ENCODE peak calls at places on chromosomes 11 and 22, in nine cellular contexts. D is SK-MEL-5; W is stomach; I is globus pallidus; H is NCI-H1417; J is NCI-H2107; M is D721Med; K is head of caudate nucleus; S is naive thymus-derived CD4-positive, alpha-beta T cell. L is an unnamed sample.
A peak's percentile ranks its signal among the peaks of the same experiment; 100 is the strongest.

GRCh38 chr11:131685206-131685605 is 314.8 kb downstream of the NTM start:
- DNase-seq in D (no peak), W (no peak), I (no peak), H (no peak), J (no peak), M (no peak), K (no peak), S (no peak), L (no peak)

GRCh38 chr22:37503850-37504249 is 15.4 kb downstream of the CARD10 start:
- DNase-seq in D (no peak), W (peak; percentile 56), I (no peak), H (no peak), J (no peak), M (no peak), K (no peak), S (no peak), L (peak; percentile 60)

GRCh38 chr11:13638436-13638835 is 30.0 kb upstream of the FAR1 start:
- DNase-seq in D (no peak), W (no peak), I (no peak), H (no peak), J (no peak), M (no peak), K (no peak), S (no peak), L (no peak)

GRCh38 chr11:45755281-45755859 is 49.6 kb upstream of the SLC35C1 start:
- DNase-seq in D (no peak), W (no peak), I (no peak), H (no peak), J (no peak), M (no peak), K (no peak), S (no peak), L (peak; percentile 27)

GRCh38 chr22:25353516-25354445 is 134.3 kb downstream of the CRYBB2 start:
- DNase-seq in D (no peak), W (no peak), I (no peak), H (no peak), J (no peak), M (no peak), K (no peak), S (no peak), L (no peak)

GRCh38 chr11:28401446-28401845 is 293.3 kb downstream of the METTL15 start:
- DNase-seq in D (no peak), W (no peak), I (no peak), H (no peak), J (no peak), M (no peak), K (no peak), S (no peak), L (no peak)

GRCh38 chr22:32043391-32043790 is 330 bp downstream of the SLC5A1 start:
- DNase-seq in D (no peak), W (no peak), I (no peak), H (no peak), J (no peak), M (no peak), K (no peak), S (no peak), L (no peak)

GRCh38 chr11:78876686-78877085 is 302.0 kb upstream of the NARS2 start:
- DNase-seq in D (no peak), W (no peak), I (no peak), H (no peak), J (no peak), M (no peak), K (no peak), S (no peak), L (no peak)

GRCh38 chr11:113632981-113633380 is 73.1 kb downstream of the TMPRSS5 start:
- DNase-seq in D (no peak), W (no peak), I (no peak), H (no peak), J (no peak), M (no peak), K (no peak), S (no peak), L (no peak)

GRCh38 chr22:35102663-35103062 is 36.7 kb downstream of the ISX start:
- DNase-seq in D (no peak), W (no peak), I (no peak), H (no peak), J (no peak), M (no peak), K (no peak), S (no peak), L (no peak)

GRCh38 chr22:46914916-46915894 is 152.8 kb downstream of the TBC1D22A start:
- DNase-seq in D (no peak), W (no peak), I (no peak), H (peak; percentile 6), J (peak; percentile 60), M (no peak), K (no peak), S (no peak), L (no peak)

GRCh38 chr22:45735273-45735672 is 63.6 kb downstream of the ATXN10 start:
- DNase-seq in D (no peak), W (no peak), I (no peak), H (no peak), J (no peak), M (no peak), K (no peak), S (no peak), L (no peak)

GRCh38 chr11:65620666-65621065 is 5.1 kb downstream of the PCNX3 start:
- DNase-seq in D (no peak), W (no peak), I (no peak), H (no peak), J (no peak), M (no peak), K (no peak), S (no peak), L (no peak)

GRCh38 chr22:42959472-42960145 is 55.3 kb downstream of the PACSIN2 start:
- DNase-seq in D (peak; percentile 95), W (peak; percentile 78), I (no peak), H (no peak), J (no peak), M (no peak), K (no peak), S (no peak), L (no peak)

GRCh38 chr11:128552783-128553661 is 34.3 kb downstream of the ETS1 start:
- DNase-seq in D (peak; percentile 97), W (no peak), I (peak; percentile 96), H (no peak), J (no peak), M (no peak), K (peak; percentile 74), S (no peak), L (no peak)

GRCh38 chr11:15189646-15190365 is 75.1 kb downstream of the INSC start:
- DNase-seq in D (no peak), W (no peak), I (no peak), H (no peak), J (no peak), M (no peak), K (no peak), S (no peak), L (no peak)

GRCh38 chr11:102920118-102920684 is 35.3 kb downstream of the MMP13 start:
- DNase-seq in D (no peak), W (no peak), I (no peak), H (no peak), J (no peak), M (no peak), K (no peak), S (no peak), L (no peak)

GRCh38 chr11:32616903-32617302 is 33.3 kb downstream of the EIF3M start:
- DNase-seq in D (no peak), W (no peak), I (no peak), H (no peak), J (no peak), M (no peak), K (no peak), S (no peak), L (no peak)

GRCh38 chr11:69834811-69835800 is 15.9 kb upstream of the FGF3 start:
- DNase-seq in D (no peak), W (no peak), I (no peak), H (no peak), J (no peak), M (no peak), K (no peak), S (no peak), L (no peak)

GRCh38 chr11:100735949-100736675 is 49.0 kb downstream of the ARHGAP42 start:
- DNase-seq in D (no peak), W (no peak), I (no peak), H (no peak), J (no peak), M (no peak), K (no peak), S (no peak), L (no peak)

GRCh38 chr11:47571895-47572294 is 6.5 kb downstream of the PTPMT1 start:
- DNase-seq in D (no peak), W (no peak), I (no peak), H (no peak), J (no peak), M (no peak), K (no peak), S (no peak), L (no peak)

GRCh38 chr11:129436573-129436972 is 60.9 kb downstream of the BARX2 start:
- DNase-seq in D (no peak), W (no peak), I (no peak), H (no peak), J (no peak), M (no peak), K (no peak), S (no peak), L (no peak)

GRCh38 chr11:78219493-78220217 is 30.9 kb downstream of the USP35 start:
- DNase-seq in D (no peak), W (no peak), I (peak; percentile 50), H (no peak), J (no peak), M (no peak), K (no peak), S (no peak), L (no peak)

GRCh38 chr11:78150754-78151153 is 11.3 kb upstream of the ALG8 start:
- DNase-seq in D (no peak), W (no peak), I (no peak), H (no peak), J (no peak), M (no peak), K (no peak), S (no peak), L (no peak)

GRCh38 chr11:44408141-44408540 is 98.2 kb upstream of the ALX4 start:
- DNase-seq in D (no peak), W (no peak), I (no peak), H (no peak), J (no peak), M (no peak), K (no peak), S (no peak), L (no peak)

GRCh38 chr22:46150615-46151423 is 493 bp downstream of the PPARA start:
- DNase-seq in D (no peak), W (peak; percentile 41), I (no peak), H (peak; percentile 38), J (no peak), M (peak; percentile 58), K (peak; percentile 67), S (peak; percentile 37), L (peak; percentile 34)

L was measured in testis.